ENCODE peak calls at places on chromosome 13, in nine cellular contexts. V is heart right ventricle, F is PC-3, L is LNCaP clone FGC, H is brain microvascular endothelial cell, X is fibroblast of mammary gland, J is HCT116, R is bronchial epithelial cell, E is tibial nerve. U is an unnamed sample.

GRCh38 chr13:28411859-28412353 is 83.0 kb downstream of the FLT1 start:
- DNase-seq in V (no peak), J (no peak), X (no peak), H (peak), E (no peak), L (peak), F (no peak), R (no peak), U (no peak)

GRCh38 chr13:66992183-66992582 is 238.0 kb downstream of the PCDH9 start:
- DNase-seq in X (no peak), H (peak), J (no peak), F (no peak), E (no peak), L (no peak), V (no peak), R (peak), U (no peak)

GRCh38 chr13:20995245-20995829 is 66.0 kb downstream of the LATS2 start:
- DNase-seq in V (no peak), L (no peak), X (no peak), E (no peak), J (no peak), F (no peak), R (peak), H (no peak), U (no peak)

GRCh38 chr13:55199132-55199531 is 1941.6 kb upstream of the PRR20A start:
- DNase-seq in E (no peak), V (no peak), J (no peak), F (peak), X (no peak), R (peak), H (no peak), L (peak), U (no peak)

GRCh38 chr13:97130201-97130600 is 91.9 kb upstream of the MBNL2 start:
- DNase-seq in L (no peak), V (no peak), F (no peak), E (no peak), R (no peak), H (no peak), X (peak), J (no peak), U (no peak)

GRCh38 chr13:112874751-112875300 is 94.2 kb upstream of the MCF2L start:
- DNase-seq in F (no peak), H (no peak), L (no peak), J (no peak), R (no peak), E (no peak), X (no peak), V (no peak), U (no peak)

GRCh38 chr13:112928958-112929777 is 39.8 kb upstream of the MCF2L start:
- DNase-seq in H (peak), F (no peak), R (peak), V (peak), L (no peak), E (no peak), X (peak), J (no peak), U (no peak)

GRCh38 chr13:43908156-43909126 is 28.7 kb downstream of the LACC1 start:
- DNase-seq in L (peak), E (no peak), F (peak), R (peak), J (peak), H (peak), V (no peak), X (peak), U (peak)

GRCh38 chr13:108777421-108778420 is 148.3 kb downstream of the MYO16 start:
- DNase-seq in X (peak), L (no peak), E (no peak), V (no peak), J (peak), F (peak), H (peak), R (no peak), U (peak)

GRCh38 chr13:105139380-105140285 is 1395.8 kb downstream of the EFNB2 start:
- DNase-seq in J (peak), E (no peak), H (peak), L (no peak), F (no peak), V (peak), R (peak), X (peak), U (no peak)

GRCh38 chr13:49693191-49693733 is 2.0 kb upstream of the EBPL start:
- DNase-seq in E (no peak), H (no peak), X (no peak), J (no peak), R (peak), V (no peak), L (no peak), F (peak), U (no peak)

GRCh38 chr13:24740014-24740890 is 23.7 kb upstream of the RNF17 start:
- DNase-seq in F (no peak), R (no peak), E (no peak), H (no peak), X (no peak), V (no peak), L (no peak), J (no peak), U (no peak)

GRCh38 chr13:24741791-24742190 is 22.2 kb upstream of the RNF17 start:
- DNase-seq in L (no peak), R (no peak), X (no peak), J (no peak), H (no peak), F (no peak), E (no peak), V (no peak), U (no peak)

GRCh38 chr13:24742986-24743385 is 21.0 kb upstream of the RNF17 start:
- DNase-seq in X (no peak), J (no peak), R (no peak), F (no peak), V (no peak), E (no peak), H (no peak), L (no peak), U (no peak)

GRCh38 chr13:24742294-24742693 is 21.7 kb upstream of the RNF17 start:
- DNase-seq in H (no peak), E (no peak), J (no peak), F (no peak), L (no peak), X (no peak), V (no peak), R (peak), U (no peak)

GRCh38 chr13:24741016-24741662 is 22.8 kb upstream of the RNF17 start:
- DNase-seq in J (no peak), H (no peak), R (no peak), F (no peak), E (no peak), V (no peak), L (no peak), X (no peak), U (no peak)
- TF ChIP-seq CTCF in J (peak), H (peak), R (peak), F (no peak), E (no peak), V (no peak), L (peak), X (peak), U (no peak)

GRCh38 chr13:37868691-37869505 is 674 bp downstream of the TRPC4 start:
- DNase-seq in F (no peak), X (peak), E (no peak), L (no peak), V (no peak), J (no peak), H (peak), R (no peak), U (no peak)
- H3K4me3 ChIP-seq in F (peak), X (peak), E (peak), L (no peak), V (peak), J (no peak), H (peak), R (no peak), U (peak)

GRCh38 chr13:59771272-59771671 is 392.5 kb downstream of the DIAPH3 start:
- DNase-seq in H (peak), R (no peak), E (no peak), V (no peak), J (no peak), L (no peak), F (peak), X (peak), U (no peak)
- TF ChIP-seq CTCF in H (peak), R (peak), E (no peak), V (peak), J (peak), L (peak), F (peak), X (peak), U (peak)

DNA sequence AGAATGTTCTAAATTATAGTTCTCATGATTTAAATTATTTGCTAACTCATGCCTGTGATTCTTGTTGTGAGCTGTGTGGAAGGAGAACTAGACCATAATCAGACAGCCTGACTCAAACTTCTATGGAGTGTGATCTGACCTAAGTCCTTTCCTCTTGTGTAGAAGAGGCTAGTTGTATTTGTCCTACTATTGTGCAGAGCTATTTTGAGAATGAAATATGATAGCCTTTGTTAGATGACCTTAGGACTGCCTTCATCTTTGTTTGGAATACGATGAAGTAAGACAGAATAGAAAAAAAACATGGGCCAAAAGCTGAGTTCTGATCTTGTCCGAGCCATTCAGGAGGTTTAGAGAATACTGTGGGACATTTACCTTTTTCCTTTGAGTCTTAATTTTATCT is 119.4 kb downstream of the STOML3 start:
- DNase-seq in V (no peak), F (no peak), J (no peak), R (no peak), L (no peak), E (no peak), H (no peak), X (no peak), U (no peak)
- H3K4me3 ChIP-seq in V (no peak), F (no peak), J (no peak), R (no peak), L (no peak), E (no peak), H (no peak), X (no peak), U (no peak)

GRCh38 chr13:27065582-27065981 is 106.0 kb downstream of the USP12 start:
- DNase-seq in E (no peak), V (no peak), J (no peak), H (no peak), R (no peak), X (no peak), L (no peak), F (no peak), U (no peak)
- TF ChIP-seq CTCF in E (no peak), V (no peak), J (no peak), H (no peak), R (no peak), X (no peak), L (no peak), F (no peak), U (no peak)

GRCh38 chr13:110812869-110813645 is 99.6 kb downstream of the ING1 start:
- DNase-seq in E (no peak), X (no peak), R (no peak), F (no peak), V (no peak), L (no peak), J (no peak), H (no peak), U (no peak)
- H3K4me3 ChIP-seq in E (peak), X (peak), R (no peak), F (no peak), V (no peak), L (no peak), J (no peak), H (peak), U (peak)

GRCh38 chr13:52450793-52451116 is 321 bp upstream of the VPS36 start:
- DNase-seq in F (no peak), H (no peak), V (no peak), L (no peak), J (no peak), E (no peak), X (no peak), R (no peak), U (no peak)
- TF ChIP-seq CTCF in F (peak), H (no peak), V (no peak), L (no peak), J (no peak), E (no peak), X (no peak), R (no peak), U (no peak)

DNA sequence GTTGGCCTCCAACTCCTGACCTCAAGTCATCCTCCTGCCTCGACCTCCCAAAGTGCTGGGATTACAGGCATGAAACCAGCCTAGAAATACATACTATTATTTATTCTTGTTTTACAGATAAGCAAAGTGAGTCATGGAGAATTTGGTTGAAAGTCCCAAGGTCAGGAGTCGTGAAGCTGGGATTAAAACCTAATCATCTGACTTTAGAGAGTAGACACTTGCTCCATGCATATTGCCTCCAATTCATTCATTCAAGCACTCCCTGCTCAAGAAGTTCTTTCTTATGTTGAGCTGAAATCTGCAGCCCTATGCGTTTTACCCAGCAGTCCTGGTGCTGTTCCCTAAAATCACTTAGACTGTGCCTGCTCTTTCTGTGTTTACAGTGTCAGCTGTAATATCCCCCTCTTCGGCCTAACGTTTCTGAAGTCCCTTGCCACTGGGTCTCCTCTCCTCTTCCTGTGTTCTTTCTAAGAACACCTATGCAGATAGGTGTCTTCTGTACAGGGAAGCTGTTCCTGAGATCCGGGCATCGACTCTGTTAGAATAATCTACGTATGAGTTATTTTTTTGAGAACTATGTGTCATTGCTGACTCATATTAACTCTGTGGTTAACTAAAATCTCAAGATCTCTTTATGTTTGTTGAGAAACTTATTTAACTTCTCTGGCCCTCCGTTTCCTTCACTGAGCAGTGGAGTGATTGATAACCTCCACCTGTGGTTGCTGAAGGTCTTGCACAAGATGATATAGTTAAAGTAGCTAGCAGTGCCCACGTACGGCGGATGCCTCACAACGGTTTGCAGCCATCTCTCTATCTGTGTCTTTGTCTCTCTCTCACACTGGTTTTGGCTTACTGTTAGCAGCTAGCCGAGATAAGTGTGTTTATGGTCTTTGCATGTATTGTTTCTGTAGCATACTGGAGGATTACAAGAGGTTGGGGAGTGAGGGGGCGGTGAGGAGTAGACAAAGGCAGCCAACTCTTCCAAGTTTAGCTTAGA is 4.6 kb downstream of the ALOX5AP start:
- DNase-seq in V (no peak), X (peak), L (no peak), R (peak), J (peak), H (peak), F (peak), E (no peak), U (peak)
- H3K4me3 ChIP-seq in V (no peak), X (no peak), L (no peak), R (no peak), J (peak), H (no peak), F (peak), E (peak), U (peak)

GRCh38 chr13:114043421-114044053 is 69.7 kb upstream of the C13orf46 start:
- DNase-seq in J (no peak), V (peak), H (peak), X (peak), L (peak), F (no peak), R (no peak), E (peak), U (peak)
- TF ChIP-seq CTCF in J (no peak), V (no peak), H (peak), X (peak), L (peak), F (no peak), R (no peak), E (no peak), U (peak)

DNA sequence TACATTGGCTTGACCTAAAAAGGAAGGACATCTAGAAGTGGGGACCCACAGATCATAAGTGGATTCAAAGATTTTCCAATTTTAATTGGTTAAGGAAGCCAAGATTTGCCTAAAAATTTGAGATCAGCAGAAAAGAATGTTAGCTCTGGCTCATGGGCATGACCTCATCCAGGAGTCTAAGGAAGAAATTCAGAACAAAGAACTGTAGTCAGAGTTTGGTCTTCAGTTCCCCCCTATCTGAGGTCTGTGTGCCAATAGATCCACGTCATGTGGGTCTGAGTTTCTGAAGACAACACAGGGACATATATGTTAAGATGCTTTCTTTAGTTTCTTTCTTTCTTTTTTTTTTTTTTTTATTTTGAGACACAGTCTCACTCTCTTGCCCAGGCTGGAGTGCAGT is 648.8 kb upstream of the SPRY2 start:
- DNase-seq in R (peak), V (no peak), X (no peak), H (no peak), E (no peak), J (no peak), L (no peak), F (no peak), U (no peak)
- H3K4me3 ChIP-seq in R (no peak), V (no peak), X (no peak), H (no peak), E (no peak), J (no peak), L (no peak), F (no peak), U (no peak)